ENCODE peak calls at places on chromosomes 11 and 22, in six cellular contexts. One of them, this sample, is unnamed.

GRCh38 chr11:35304900-35305299 is 114.5 kb downstream of the SLC1A2 start:
- DNase-seq in NCI-H1930: no peak
- DNase-seq in stimulated activated CD8-positive, alpha-beta memory T cell treated with anti-CD3 and anti-CD28 coated beads, Interleukin-15, amount 100 ng/mL, for 24 hours: no peak
- DNase-seq in RPMI7951: no peak
- DNase-seq in bronchial epithelial cell: no peak
- DNase-seq in anterior cingulate cortex: no peak
- DNase-seq in this sample: no peak

GRCh38 chr22:37279469-37279868 is 2.8 kb upstream of the CYTH4 start:
- DNase-seq in RPMI7951: peak
- DNase-seq in bronchial epithelial cell: no peak
- DNase-seq in NCI-H1930: no peak
- DNase-seq in stimulated activated CD8-positive, alpha-beta memory T cell treated with anti-CD3 and anti-CD28 coated beads, Interleukin-15, amount 100 ng/mL, for 24 hours: no peak
- DNase-seq in anterior cingulate cortex: no peak
- DNase-seq in this sample: no peak

GRCh38 chr11:8793114-8793777 is 110.7 kb downstream of the RPL27A start:
- DNase-seq in RPMI7951: no peak
- DNase-seq in stimulated activated CD8-positive, alpha-beta memory T cell treated with anti-CD3 and anti-CD28 coated beads, Interleukin-15, amount 100 ng/mL, for 24 hours: no peak
- DNase-seq in NCI-H1930: no peak
- DNase-seq in bronchial epithelial cell: no peak
- DNase-seq in anterior cingulate cortex: no peak
- DNase-seq in this sample: no peak

GRCh38 chr11:68459886-68460740 is 439 bp upstream of the PPP6R3 start:
- DNase-seq in NCI-H1930: peak
- DNase-seq in anterior cingulate cortex: peak
- DNase-seq in stimulated activated CD8-positive, alpha-beta memory T cell treated with anti-CD3 and anti-CD28 coated beads, Interleukin-15, amount 100 ng/mL, for 24 hours: peak
- DNase-seq in RPMI7951: peak
- DNase-seq in bronchial epithelial cell: peak
- DNase-seq in this sample: peak

GRCh38 chr11:65506316-65506769 is 7.5 kb downstream of the MALAT1 start:
- DNase-seq in NCI-H1930: no peak
- DNase-seq in bronchial epithelial cell: no peak
- DNase-seq in RPMI7951: no peak
- DNase-seq in anterior cingulate cortex: no peak
- DNase-seq in stimulated activated CD8-positive, alpha-beta memory T cell treated with anti-CD3 and anti-CD28 coated beads, Interleukin-15, amount 100 ng/mL, for 24 hours: no peak
- DNase-seq in this sample: no peak

GRCh38 chr11:33670250-33671011 is 30.2 kb downstream of the C11orf91 start:
- DNase-seq in bronchial epithelial cell: peak
- DNase-seq in stimulated activated CD8-positive, alpha-beta memory T cell treated with anti-CD3 and anti-CD28 coated beads, Interleukin-15, amount 100 ng/mL, for 24 hours: no peak
- DNase-seq in anterior cingulate cortex: no peak
- DNase-seq in RPMI7951: peak
- DNase-seq in NCI-H1930: no peak
- DNase-seq in this sample: no peak

GRCh38 chr22:23088199-23088604 is 17.9 kb downstream of the GNAZ start:
- DNase-seq in anterior cingulate cortex: no peak
- DNase-seq in RPMI7951: no peak
- DNase-seq in stimulated activated CD8-positive, alpha-beta memory T cell treated with anti-CD3 and anti-CD28 coated beads, Interleukin-15, amount 100 ng/mL, for 24 hours: no peak
- DNase-seq in NCI-H1930: no peak
- DNase-seq in bronchial epithelial cell: peak
- DNase-seq in this sample: no peak

GRCh38 chr22:25008666-25009065 is 56.1 kb downstream of the KIAA1671 start:
- DNase-seq in anterior cingulate cortex: no peak
- DNase-seq in bronchial epithelial cell: no peak
- DNase-seq in RPMI7951: peak
- DNase-seq in stimulated activated CD8-positive, alpha-beta memory T cell treated with anti-CD3 and anti-CD28 coated beads, Interleukin-15, amount 100 ng/mL, for 24 hours: no peak
- DNase-seq in NCI-H1930: no peak
- DNase-seq in this sample: no peak

GRCh38 chr11:7892059-7892699 is 38.9 kb downstream of the OR10A6 start:
- DNase-seq in NCI-H1930: no peak
- DNase-seq in bronchial epithelial cell: peak
- DNase-seq in stimulated activated CD8-positive, alpha-beta memory T cell treated with anti-CD3 and anti-CD28 coated beads, Interleukin-15, amount 100 ng/mL, for 24 hours: no peak
- DNase-seq in RPMI7951: peak
- DNase-seq in anterior cingulate cortex: no peak
- DNase-seq in this sample: no peak

GRCh38 chr11:937853-938261 is 12.2 kb downstream of the AP2A2 start:
- DNase-seq in anterior cingulate cortex: no peak
- DNase-seq in RPMI7951: no peak
- DNase-seq in NCI-H1930: no peak
- DNase-seq in stimulated activated CD8-positive, alpha-beta memory T cell treated with anti-CD3 and anti-CD28 coated beads, Interleukin-15, amount 100 ng/mL, for 24 hours: no peak
- DNase-seq in bronchial epithelial cell: no peak
- DNase-seq in this sample: no peak

GRCh38 chr11:1531418-1531817 is 40.7 kb downstream of the DUSP8 start:
- DNase-seq in stimulated activated CD8-positive, alpha-beta memory T cell treated with anti-CD3 and anti-CD28 coated beads, Interleukin-15, amount 100 ng/mL, for 24 hours: no peak
- DNase-seq in anterior cingulate cortex: no peak
- DNase-seq in NCI-H1930: no peak
- DNase-seq in RPMI7951: no peak
- DNase-seq in bronchial epithelial cell: peak
- DNase-seq in this sample: no peak

GRCh38 chr11:10654211-10655150 is 39.1 kb downstream of the IRAG1 start:
- DNase-seq in bronchial epithelial cell: peak
- DNase-seq in NCI-H1930: peak
- DNase-seq in anterior cingulate cortex: peak
- DNase-seq in stimulated activated CD8-positive, alpha-beta memory T cell treated with anti-CD3 and anti-CD28 coated beads, Interleukin-15, amount 100 ng/mL, for 24 hours: no peak
- DNase-seq in RPMI7951: peak
- DNase-seq in this sample: no peak

GRCh38 chr22:35627267-35628041 is 10.3 kb upstream of the MB start:
- DNase-seq in anterior cingulate cortex: peak
- DNase-seq in stimulated activated CD8-positive, alpha-beta memory T cell treated with anti-CD3 and anti-CD28 coated beads, Interleukin-15, amount 100 ng/mL, for 24 hours: no peak
- DNase-seq in bronchial epithelial cell: peak
- DNase-seq in RPMI7951: peak
- DNase-seq in NCI-H1930: peak
- DNase-seq in this sample: peak

GRCh38 chr11:59559886-59560285 is 48.5 kb downstream of the OR4D9 start:
- DNase-seq in anterior cingulate cortex: no peak
- DNase-seq in stimulated activated CD8-positive, alpha-beta memory T cell treated with anti-CD3 and anti-CD28 coated beads, Interleukin-15, amount 100 ng/mL, for 24 hours: no peak
- DNase-seq in bronchial epithelial cell: no peak
- DNase-seq in NCI-H1930: no peak
- DNase-seq in RPMI7951: no peak
- DNase-seq in this sample: no peak

GRCh38 chr22:38214248-38215056 is 12.7 kb downstream of the MAFF start:
- DNase-seq in RPMI7951: no peak
- DNase-seq in anterior cingulate cortex: peak
- DNase-seq in NCI-H1930: no peak
- DNase-seq in stimulated activated CD8-positive, alpha-beta memory T cell treated with anti-CD3 and anti-CD28 coated beads, Interleukin-15, amount 100 ng/mL, for 24 hours: peak
- DNase-seq in bronchial epithelial cell: peak
- DNase-seq in this sample: no peak

GRCh38 chr11:133895551-133895950 is 50.2 kb upstream of the SPATA19 start:
- DNase-seq in NCI-H1930: no peak
- DNase-seq in bronchial epithelial cell: no peak
- DNase-seq in stimulated activated CD8-positive, alpha-beta memory T cell treated with anti-CD3 and anti-CD28 coated beads, Interleukin-15, amount 100 ng/mL, for 24 hours: no peak
- DNase-seq in anterior cingulate cortex: no peak
- DNase-seq in RPMI7951: no peak
- DNase-seq in this sample: no peak

GRCh38 chr11:65887026-65887722 is 1.1 kb downstream of the FIBP start:
- DNase-seq in bronchial epithelial cell: no peak
- DNase-seq in anterior cingulate cortex: no peak
- DNase-seq in RPMI7951: no peak
- DNase-seq in stimulated activated CD8-positive, alpha-beta memory T cell treated with anti-CD3 and anti-CD28 coated beads, Interleukin-15, amount 100 ng/mL, for 24 hours: no peak
- DNase-seq in NCI-H1930: no peak
- DNase-seq in this sample: no peak

GRCh38 chr11:118114266-118114665 is 27.5 kb upstream of the SMIM35 start:
- DNase-seq in stimulated activated CD8-positive, alpha-beta memory T cell treated with anti-CD3 and anti-CD28 coated beads, Interleukin-15, amount 100 ng/mL, for 24 hours: no peak
- DNase-seq in RPMI7951: no peak
- DNase-seq in NCI-H1930: no peak
- DNase-seq in bronchial epithelial cell: peak
- DNase-seq in anterior cingulate cortex: no peak
- DNase-seq in this sample: no peak

GRCh38 chr11:85791326-85791990 is 19.5 kb downstream of the SYTL2 start:
- DNase-seq in stimulated activated CD8-positive, alpha-beta memory T cell treated with anti-CD3 and anti-CD28 coated beads, Interleukin-15, amount 100 ng/mL, for 24 hours: no peak
- DNase-seq in RPMI7951: no peak
- DNase-seq in NCI-H1930: no peak
- DNase-seq in anterior cingulate cortex: no peak
- DNase-seq in bronchial epithelial cell: peak
- DNase-seq in this sample: no peak

GRCh38 chr11:94768602-94769511 is 701 bp downstream of the AMOTL1 start:
- DNase-seq in NCI-H1930: no peak
- DNase-seq in stimulated activated CD8-positive, alpha-beta memory T cell treated with anti-CD3 and anti-CD28 coated beads, Interleukin-15, amount 100 ng/mL, for 24 hours: no peak
- DNase-seq in RPMI7951: peak
- DNase-seq in anterior cingulate cortex: no peak
- DNase-seq in bronchial epithelial cell: no peak
- DNase-seq in this sample: peak

GRCh38 chr11:74453373-74453975 is 13.9 kb downstream of the KCNE3 start:
- DNase-seq in NCI-H1930: peak
- DNase-seq in bronchial epithelial cell: peak
- DNase-seq in RPMI7951: peak
- DNase-seq in anterior cingulate cortex: no peak
- DNase-seq in stimulated activated CD8-positive, alpha-beta memory T cell treated with anti-CD3 and anti-CD28 coated beads, Interleukin-15, amount 100 ng/mL, for 24 hours: peak
- DNase-seq in this sample: peak

GRCh38 chr11:19102521-19102900 is 14.5 kb upstream of the ZDHHC13 start:
- DNase-seq in anterior cingulate cortex: no peak
- DNase-seq in RPMI7951: no peak
- DNase-seq in bronchial epithelial cell: no peak
- DNase-seq in NCI-H1930: no peak
- DNase-seq in stimulated activated CD8-positive, alpha-beta memory T cell treated with anti-CD3 and anti-CD28 coated beads, Interleukin-15, amount 100 ng/mL, for 24 hours: no peak
- DNase-seq in this sample: no peak

GRCh38 chr11:18705651-18706281 is 7.2 kb downstream of the TMEM86A start:
- DNase-seq in bronchial epithelial cell: no peak
- DNase-seq in NCI-H1930: no peak
- DNase-seq in anterior cingulate cortex: no peak
- DNase-seq in stimulated activated CD8-positive, alpha-beta memory T cell treated with anti-CD3 and anti-CD28 coated beads, Interleukin-15, amount 100 ng/mL, for 24 hours: no peak
- DNase-seq in RPMI7951: no peak
- DNase-seq in this sample: no peak

GRCh38 chr11:36115378-36115801 is 171.5 kb downstream of the LDLRAD3 start:
- DNase-seq in anterior cingulate cortex: no peak
- DNase-seq in bronchial epithelial cell: no peak
- DNase-seq in RPMI7951: no peak
- DNase-seq in NCI-H1930: no peak
- DNase-seq in stimulated activated CD8-positive, alpha-beta memory T cell treated with anti-CD3 and anti-CD28 coated beads, Interleukin-15, amount 100 ng/mL, for 24 hours: no peak
- DNase-seq in this sample: no peak

GRCh38 chr11:45147871-45148270 is 1.4 kb downstream of the PRDM11 start:
- DNase-seq in NCI-H1930: no peak
- DNase-seq in stimulated activated CD8-positive, alpha-beta memory T cell treated with anti-CD3 and anti-CD28 coated beads, Interleukin-15, amount 100 ng/mL, for 24 hours: no peak
- DNase-seq in RPMI7951: no peak
- DNase-seq in bronchial epithelial cell: no peak
- DNase-seq in anterior cingulate cortex: no peak
- DNase-seq in this sample: no peak

GRCh38 chr11:92978226-92979111 is 9.0 kb downstream of the MTNR1B start:
- DNase-seq in anterior cingulate cortex: peak
- DNase-seq in stimulated activated CD8-positive, alpha-beta memory T cell treated with anti-CD3 and anti-CD28 coated beads, Interleukin-15, amount 100 ng/mL, for 24 hours: no peak
- DNase-seq in RPMI7951: peak
- DNase-seq in bronchial epithelial cell: peak
- DNase-seq in NCI-H1930: no peak
- DNase-seq in this sample: peak

GRCh38 chr11:59669611-59670009 is 773 bp upstream of the PATL1 start:
- DNase-seq in bronchial epithelial cell: peak
- DNase-seq in NCI-H1930: no peak
- DNase-seq in anterior cingulate cortex: no peak
- DNase-seq in RPMI7951: peak
- DNase-seq in stimulated activated CD8-positive, alpha-beta memory T cell treated with anti-CD3 and anti-CD28 coated beads, Interleukin-15, amount 100 ng/mL, for 24 hours: peak
- DNase-seq in this sample: no peak

GRCh38 chr11:124499711-124500110 is 43.7 kb downstream of the OR8B12 start:
- DNase-seq in anterior cingulate cortex: no peak
- DNase-seq in NCI-H1930: no peak
- DNase-seq in RPMI7951: no peak
- DNase-seq in stimulated activated CD8-positive, alpha-beta memory T cell treated with anti-CD3 and anti-CD28 coated beads, Interleukin-15, amount 100 ng/mL, for 24 hours: no peak
- DNase-seq in bronchial epithelial cell: no peak
- DNase-seq in this sample: no peak

GRCh38 chr22:43658823-43659222 is 153.3 kb downstream of the EFCAB6 start:
- DNase-seq in anterior cingulate cortex: no peak
- DNase-seq in stimulated activated CD8-positive, alpha-beta memory T cell treated with anti-CD3 and anti-CD28 coated beads, Interleukin-15, amount 100 ng/mL, for 24 hours: no peak
- DNase-seq in bronchial epithelial cell: no peak
- DNase-seq in NCI-H1930: no peak
- DNase-seq in RPMI7951: no peak
- DNase-seq in this sample: no peak

GRCh38 chr11:84588131-84588829 is 1038.9 kb downstream of the DLG2 start:
- DNase-seq in anterior cingulate cortex: no peak
- DNase-seq in RPMI7951: no peak
- DNase-seq in bronchial epithelial cell: no peak
- DNase-seq in stimulated activated CD8-positive, alpha-beta memory T cell treated with anti-CD3 and anti-CD28 coated beads, Interleukin-15, amount 100 ng/mL, for 24 hours: no peak
- DNase-seq in NCI-H1930: no peak
- DNase-seq in this sample: no peak

GRCh38 chr22:41966607-41967240 is 2.5 kb upstream of the SEPTIN3 start:
- DNase-seq in anterior cingulate cortex: peak
- DNase-seq in RPMI7951: peak
- DNase-seq in bronchial epithelial cell: peak
- DNase-seq in stimulated activated CD8-positive, alpha-beta memory T cell treated with anti-CD3 and anti-CD28 coated beads, Interleukin-15, amount 100 ng/mL, for 24 hours: no peak
- DNase-seq in NCI-H1930: peak
- DNase-seq in this sample: peak

GRCh38 chr22:46116491-46116958 is 33.8 kb upstream of the PPARA start:
- DNase-seq in NCI-H1930: peak
- DNase-seq in bronchial epithelial cell: peak
- DNase-seq in anterior cingulate cortex: peak
- DNase-seq in RPMI7951: peak
- DNase-seq in stimulated activated CD8-positive, alpha-beta memory T cell treated with anti-CD3 and anti-CD28 coated beads, Interleukin-15, amount 100 ng/mL, for 24 hours: peak
- DNase-seq in this sample: peak

GRCh38 chr22:33326540-33327295 is 268.5 kb upstream of the SYN3 start:
- DNase-seq in anterior cingulate cortex: no peak
- DNase-seq in stimulated activated CD8-positive, alpha-beta memory T cell treated with anti-CD3 and anti-CD28 coated beads, Interleukin-15, amount 100 ng/mL, for 24 hours: no peak
- DNase-seq in NCI-H1930: no peak
- DNase-seq in bronchial epithelial cell: no peak
- DNase-seq in RPMI7951: no peak
- DNase-seq in this sample: no peak

GRCh38 chr11:12111482-12112149 is 1.2 kb downstream of the MICAL2 start:
- DNase-seq in bronchial epithelial cell: no peak
- DNase-seq in anterior cingulate cortex: no peak
- DNase-seq in stimulated activated CD8-positive, alpha-beta memory T cell treated with anti-CD3 and anti-CD28 coated beads, Interleukin-15, amount 100 ng/mL, for 24 hours: no peak
- DNase-seq in NCI-H1930: no peak
- DNase-seq in RPMI7951: no peak
- DNase-seq in this sample: no peak

GRCh38 chr11:95469268-95469667 is 238.3 kb upstream of the SESN3 start:
- DNase-seq in RPMI7951: no peak
- DNase-seq in anterior cingulate cortex: no peak
- DNase-seq in NCI-H1930: no peak
- DNase-seq in stimulated activated CD8-positive, alpha-beta memory T cell treated with anti-CD3 and anti-CD28 coated beads, Interleukin-15, amount 100 ng/mL, for 24 hours: no peak
- DNase-seq in bronchial epithelial cell: peak
- DNase-seq in this sample: no peak

GRCh38 chr11:128725630-128726461 is 32.0 kb downstream of the FLI1 start:
- DNase-seq in bronchial epithelial cell: no peak
- DNase-seq in RPMI7951: peak
- DNase-seq in anterior cingulate cortex: no peak
- DNase-seq in NCI-H1930: no peak
- DNase-seq in stimulated activated CD8-positive, alpha-beta memory T cell treated with anti-CD3 and anti-CD28 coated beads, Interleukin-15, amount 100 ng/mL, for 24 hours: no peak
- DNase-seq in this sample: no peak

GRCh38 chr11:11816511-11817319 is 25.1 kb upstream of the USP47 start:
- DNase-seq in anterior cingulate cortex: no peak
- DNase-seq in bronchial epithelial cell: peak
- DNase-seq in stimulated activated CD8-positive, alpha-beta memory T cell treated with anti-CD3 and anti-CD28 coated beads, Interleukin-15, amount 100 ng/mL, for 24 hours: no peak
- DNase-seq in NCI-H1930: no peak
- DNase-seq in RPMI7951: no peak
- DNase-seq in this sample: no peak

GRCh38 chr22:30210235-30210831 is 36.2 kb downstream of the LIF start:
- DNase-seq in stimulated activated CD8-positive, alpha-beta memory T cell treated with anti-CD3 and anti-CD28 coated beads, Interleukin-15, amount 100 ng/mL, for 24 hours: no peak
- DNase-seq in NCI-H1930: no peak
- DNase-seq in RPMI7951: peak
- DNase-seq in bronchial epithelial cell: peak
- DNase-seq in anterior cingulate cortex: peak
- DNase-seq in this sample: peak